ENCODE peak calls at places on chromosomes 1 and 21, in four cellular contexts. Y, P, S and A are unnamed samples. For H3K4me1 and H3K27me3, the result is how much of the 10 kb centered on the place peaks cover.

GRCh38 chr1:115337633-115338456 is at the start of gene NGF:
- DNase-seq in Y (peak), P (peak), S (peak), A (no peak)

GRCh38 chr1:181044449-181044966 is 10.7 kb downstream of the MR1 start:
- DNase-seq in Y (no peak), P (no peak), S (peak), A (no peak)

GRCh38 chr1:109034382-109034781 is 7.5 kb downstream of the WDR47 start:
- DNase-seq in Y (no peak), P (no peak), S (no peak), A (no peak)

GRCh38 chr1:26696645-26697440 is 1.0 kb downstream of the ARID1A start:
- DNase-seq in Y (no peak), P (peak), S (peak), A (peak)

GRCh38 chr1:60066001-60066400 is 7.6 kb downstream of the C1orf87 start:
- DNase-seq in Y (peak), P (no peak), S (no peak), A (no peak)

GRCh38 chr1:88961647-88962275 is 30.7 kb downstream of the KYAT3 start:
- DNase-seq in Y (peak), P (no peak), S (no peak), A (no peak)

GRCh38 chr21:16250282-16250681 is 520.5 kb downstream of the USP25 start:
- DNase-seq in Y (no peak), P (no peak), S (no peak), A (no peak)

GRCh38 chr21:15682182-15682895 is 47.4 kb upstream of the USP25 start:
- DNase-seq in Y (peak), P (no peak), S (no peak), A (no peak)

GRCh38 chr1:154714638-154715037 is 106.7 kb upstream of the ADAR start:
- DNase-seq in Y (peak), P (no peak), S (peak), A (no peak)

GRCh38 chr1:24237750-24238149 is 50.7 kb upstream of the IFNLR1 start:
- DNase-seq in Y (no peak), P (no peak), S (no peak), A (no peak)

GRCh38 chr21:30962013-30962412 is 76.3 kb downstream of the KRTAP19-8 start:
- DNase-seq in Y (no peak), P (no peak), S (no peak), A (no peak)

GRCh38 chr1:50829010-50829958 is 130.8 kb downstream of the FAF1 start:
- DNase-seq in Y (peak), P (no peak), S (no peak), A (no peak)

GRCh38 chr1:12157366-12158231 is 9.2 kb upstream of the TNFRSF1B start:
- DNase-seq in Y (no peak), P (no peak), S (no peak), A (no peak)

GRCh38 chr1:237205400-237206064 is 163.5 kb downstream of the RYR2 start:
- DNase-seq in Y (no peak), P (peak), S (no peak), A (no peak)

GRCh38 chr21:30351534-30351933 is 3.1 kb upstream of the KRTAP23-1 start:
- DNase-seq in Y (no peak), P (no peak), S (no peak), A (no peak)

GRCh38 chr1:211501671-211502413 is 9.9 kb upstream of the RD3 start:
- DNase-seq in Y (no peak), P (no peak), S (no peak), A (no peak)

GRCh38 chr21:31728191-31728590 is 3.7 kb downstream of the SCAF4 start:
- DNase-seq in Y (no peak), P (no peak), S (no peak), A (no peak)

GRCh38 chr1:121522061-121522759 is 337.4 kb downstream of the SRGAP2C start:
- DNase-seq in Y (no peak), P (no peak), S (no peak), A (no peak)

GRCh38 chr1:245822997-245823396 is 668.2 kb downstream of the KIF26B start:
- DNase-seq in Y (peak), P (no peak), S (no peak), A (no peak)

GRCh38 chr1:3409737-3410434 is 44.6 kb upstream of the ARHGEF16 start:
- DNase-seq in Y (peak), P (peak), S (no peak), A (no peak)

GRCh38 chr1:58395355-58395754 is 151.2 kb downstream of the OMA1 start:
- DNase-seq in Y (peak), P (no peak), S (no peak), A (no peak)

GRCh38 chr1:199303035-199303434 is 664.2 kb downstream of the PTPRC start:
- DNase-seq in Y (no peak), P (no peak), S (no peak), A (no peak)
- H3K4me1 ChIP-seq in Y (under half), P (under half), S (under half), A (under half)

GRCh38 chr1:200659269-200659668 is 10.4 kb downstream of the DDX59 start:
- DNase-seq in Y (peak), P (no peak), S (no peak), A (no peak)

GRCh38 chr1:200665851-200666250 is 3.9 kb downstream of the DDX59 start:
- DNase-seq in Y (peak), P (no peak), S (no peak), A (no peak)

GRCh38 chr1:200658037-200658808 is 11.5 kb downstream of the DDX59 start:
- DNase-seq in Y (no peak), P (no peak), S (no peak), A (no peak)

GRCh38 chr1:200666309-200666708 is 3.4 kb downstream of the DDX59 start:
- DNase-seq in Y (no peak), P (no peak), S (no peak), A (no peak)

DNA sequence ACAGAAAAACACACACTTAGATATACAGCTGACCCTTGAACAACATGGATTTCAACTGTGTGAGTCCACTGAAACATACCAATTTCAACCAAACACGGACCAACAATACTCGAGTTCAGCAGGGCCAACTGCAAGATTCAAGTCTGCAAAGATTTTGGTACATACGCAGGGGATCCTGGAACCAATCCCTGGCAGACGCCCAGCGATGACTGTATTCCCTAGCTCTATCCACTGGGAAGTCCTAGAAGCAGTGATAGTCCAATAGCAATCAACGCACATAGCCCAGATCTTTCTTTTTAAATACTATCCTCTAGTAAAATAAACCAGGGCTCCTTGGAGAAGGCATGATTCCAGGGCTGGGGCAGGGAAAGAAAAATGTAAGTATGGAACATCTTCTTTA is 9.0 kb downstream of the DDX59 start:
- DNase-seq in Y (no peak), P (peak), S (no peak), A (no peak)
- H3K27me3 ChIP-seq in Y (under half), P (under half), S (under half), A (under half)

DNA sequence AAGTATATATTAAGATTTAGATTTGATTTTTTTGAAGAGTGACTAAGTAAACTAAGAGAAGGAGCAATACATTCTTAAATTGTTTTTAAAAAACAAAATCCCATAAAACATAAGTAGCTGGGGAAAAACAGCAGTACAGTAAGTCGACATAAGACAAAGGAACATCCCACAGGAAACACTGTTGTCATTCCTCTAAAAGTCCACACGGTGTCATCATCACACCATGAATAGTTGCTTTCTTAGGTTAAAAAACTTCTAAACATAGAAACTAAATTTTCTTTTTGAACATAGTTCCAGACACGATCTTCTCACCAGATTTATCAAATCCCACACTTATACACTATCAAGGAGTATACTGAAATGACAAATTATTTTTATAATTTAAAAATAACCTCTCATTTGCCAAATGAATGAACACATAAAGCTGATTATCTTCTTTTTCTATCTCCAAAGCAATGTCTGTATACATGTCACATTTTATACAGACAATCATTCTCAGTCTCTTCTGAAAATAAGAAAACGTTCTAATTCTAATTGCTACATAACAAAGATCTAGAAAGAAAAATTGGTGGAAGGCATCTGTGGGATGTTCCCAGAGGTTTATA is 15.8 kb downstream of the ODF2L start:
- DNase-seq in Y (peak), P (no peak), S (no peak), A (no peak)
- H3K4me3 ChIP-seq in Y (no peak), P (peak), S (peak), A (no peak)

GRCh38 chr1:111139234-111139955 is 498 bp downstream of the DRAM2 start:
- DNase-seq in Y (peak), P (peak), S (no peak), A (no peak)

GRCh38 chr1:111131693-111132092 is 8.2 kb downstream of the DRAM2 start:
- DNase-seq in Y (no peak), P (no peak), S (no peak), A (no peak)

GRCh38 chr1:111127923-111128643 is 11.8 kb downstream of the DRAM2 start:
- DNase-seq in Y (no peak), P (no peak), S (no peak), A (no peak)

GRCh38 chr1:111133863-111134262 is 6.0 kb downstream of the DRAM2 start:
- DNase-seq in Y (no peak), P (no peak), S (no peak), A (no peak)
- H3K4me1 ChIP-seq in Y (under half), P (under half), S (under half), A (under half)

GRCh38 chr21:35168702-35169101 is 119.6 kb upstream of the RUNX1 start:
- DNase-seq in Y (peak), P (no peak), S (no peak), A (no peak)
- H3K27me3 ChIP-seq in Y (under half), P (under half), S (under half), A (under half)

DNA sequence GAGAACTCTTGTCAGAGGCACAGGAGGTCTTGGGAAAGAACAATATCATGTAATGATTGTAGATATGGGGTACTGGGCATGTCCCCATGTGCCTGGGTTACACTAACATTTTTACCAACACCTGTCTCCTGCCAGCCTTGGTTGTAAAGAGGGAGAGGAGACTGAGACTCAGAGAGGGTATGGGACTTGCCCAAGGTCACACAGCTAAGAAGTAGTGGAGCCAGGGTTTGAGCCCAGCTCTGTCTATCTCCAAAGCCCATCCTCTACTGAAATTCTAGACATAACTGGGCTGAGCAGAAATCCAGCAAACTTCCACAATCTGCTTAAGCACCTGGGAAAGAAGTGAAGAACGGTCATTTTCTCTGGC is 2.6 kb upstream of the THEMIS2 start:
- DNase-seq in Y (no peak), P (no peak), S (no peak), A (no peak)
- H3K4me3 ChIP-seq in Y (no peak), P (no peak), S (no peak), A (peak)

GRCh38 chr1:231055271-231055670 is 15.2 kb upstream of the FAM89A start:
- DNase-seq in Y (no peak), P (no peak), S (no peak), A (no peak)
- H3K4me1 ChIP-seq in Y (under half), P (under half), S (under half), A (under half)

DNA sequence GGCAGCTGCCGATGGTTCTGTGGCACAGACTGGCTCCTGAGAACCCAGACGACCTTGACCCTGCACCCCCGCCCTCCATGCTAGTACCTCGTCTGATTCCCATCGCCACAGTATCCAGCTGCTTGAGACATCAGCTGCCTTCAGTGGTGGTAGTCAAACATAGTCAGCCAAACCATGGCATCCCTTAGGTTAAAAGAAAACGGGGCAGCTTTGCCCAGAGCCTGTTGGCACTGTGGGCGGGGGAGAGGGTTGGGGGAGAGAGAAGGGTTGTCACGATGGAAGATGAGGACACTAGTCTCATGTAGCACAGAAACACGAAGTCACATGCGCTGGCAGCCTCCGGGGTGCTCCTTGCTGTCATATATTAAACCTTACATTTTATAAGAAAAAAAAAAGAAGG is 961 bp upstream of the TDRD5 start:
- DNase-seq in Y (no peak), P (no peak), S (no peak), A (no peak)
- H3K27me3 ChIP-seq in Y (under half), P (half or more), S (under half), A (under half)

GRCh38 chr1:198497326-198498220 is 42.9 kb downstream of the ATP6V1G3 start:
- DNase-seq in Y (peak), P (no peak), S (no peak), A (no peak)
- H3K4me3 ChIP-seq in Y (no peak), P (no peak), S (no peak), A (no peak)